ENCODE peak calls at places on chromosomes 13 and 19, in four cellular contexts. X is neuronal stem cell, A is left lung, W is PC-9. C is an unnamed sample. For H3K4me1, the result is how much of the 10 kb centered on the place peaks cover.

GRCh38 chr13:105918842-105919741 is 616.4 kb downstream of the EFNB2 start:
- DNase-seq in X (no peak), A (no peak), W (peak), C (no peak)

GRCh38 chr19:4914736-4915501 is 5.6 kb downstream of the UHRF1 start:
- DNase-seq in X (no peak), A (peak), W (peak), C (no peak)

GRCh38 chr19:8147579-8147978 is 1.8 kb downstream of the FBN3 start:
- DNase-seq in X (no peak), A (peak), W (no peak), C (no peak)

GRCh38 chr13:95652821-95653220 is 8.3 kb upstream of the DZIP1 start:
- DNase-seq in X (no peak), A (no peak), W (no peak), C (no peak)

GRCh38 chr19:10334340-10335148 is 1.2 kb upstream of the RAVER1 start:
- DNase-seq in X (peak), A (peak), W (peak), C (no peak)

GRCh38 chr13:47908200-47908902 is 92.7 kb downstream of the SUCLA2 start:
- DNase-seq in X (no peak), A (no peak), W (peak), C (no peak)

GRCh38 chr13:96025283-96025682 is 27.9 kb downstream of the UGGT2 start:
- DNase-seq in X (no peak), A (no peak), W (no peak), C (no peak)

GRCh38 chr13:48235100-48235813 is 2.3 kb downstream of the ITM2B start:
- DNase-seq in X (no peak), A (no peak), W (peak), C (no peak)

GRCh38 chr13:51453959-51454703 is 1.3 kb upstream of the INTS6 start:
- DNase-seq in X (peak), A (peak), W (peak), C (no peak)

GRCh38 chr13:24074687-24075086 is 85.8 kb upstream of the SPATA13 start:
- DNase-seq in X (no peak), A (no peak), W (no peak), C (no peak)

GRCh38 chr19:38711726-38712153 is 32.5 kb downstream of the CAPN12 start:
- DNase-seq in X (no peak), A (peak), W (no peak), C (no peak)

GRCh38 chr19:29615891-29616425 is 9.9 kb downstream of the POP4 start:
- DNase-seq in X (no peak), A (no peak), W (no peak), C (no peak)

GRCh38 chr13:48761256-48761655 is 107.5 kb downstream of the CYSLTR2 start:
- DNase-seq in X (no peak), A (no peak), W (no peak), C (no peak)

GRCh38 chr19:41530184-41530534 is 45.8 kb upstream of the CEACAM21 start:
- DNase-seq in X (no peak), A (no peak), W (no peak), C (no peak)

GRCh38 chr19:5934779-5935472 is 20.9 kb downstream of the CAPS start:
- DNase-seq in X (no peak), A (no peak), W (no peak), C (no peak)

GRCh38 chr13:22432690-22433089 is 748.1 kb upstream of the SGCG start:
- DNase-seq in X (no peak), A (no peak), W (no peak), C (no peak)

GRCh38 chr19:3154957-3155736 is 19.3 kb downstream of the GNA15 start:
- DNase-seq in X (no peak), A (peak), W (peak), C (no peak)

GRCh38 chr13:70173236-70173959 is 65.1 kb upstream of the KLHL1 start:
- DNase-seq in X (no peak), A (no peak), W (no peak), C (no peak)

GRCh38 chr13:113544896-113545295 is 39.7 kb upstream of the TFDP1 start:
- DNase-seq in X (no peak), A (peak), W (no peak), C (no peak)

GRCh38 chr13:25218011-25218410 is 45.9 kb upstream of the AMER2 start:
- DNase-seq in X (no peak), A (no peak), W (no peak), C (no peak)

GRCh38 chr13:68380041-68380973 is 1150.2 kb upstream of the PCDH9 start:
- DNase-seq in X (no peak), A (no peak), W (no peak), C (no peak)

GRCh38 chr13:38980628-38981078 is 10.0 kb downstream of the STOML3 start:
- DNase-seq in X (peak), A (no peak), W (no peak), C (no peak)

GRCh38 chr13:112055417-112056206 is 11.3 kb upstream of the SOX1 start:
- DNase-seq in X (no peak), A (no peak), W (no peak), C (no peak)

GRCh38 chr13:27450921-27451461 is 627 bp upstream of the MTIF3 start:
- DNase-seq in X (peak), A (peak), W (no peak), C (no peak)

GRCh38 chr19:36041831-36042230 is 9.2 kb upstream of the CLIP3 start:
- DNase-seq in X (no peak), A (no peak), W (peak), C (no peak)

GRCh38 chr13:39349391-39349790 is 253.6 kb downstream of the LHFPL6 start:
- DNase-seq in X (no peak), A (no peak), W (no peak), C (no peak)

GRCh38 chr19:16016226-16017137 is 59.8 kb upstream of the TPM4 start:
- DNase-seq in X (no peak), A (no peak), W (no peak), C (no peak)

GRCh38 chr13:23547000-23547590 is 23.1 kb upstream of the TNFRSF19 start:
- DNase-seq in X (no peak), A (no peak), W (no peak), C (no peak)

GRCh38 chr13:109533350-109533749 is 253.0 kb downstream of the IRS2 start:
- DNase-seq in X (no peak), A (no peak), W (no peak), C (no peak)

GRCh38 chr13:113981611-113982295 is 7.9 kb upstream of the C13orf46 start:
- DNase-seq in X (no peak), A (no peak), W (no peak), C (no peak)

GRCh38 chr19:57566396-57567256 is 7.0 kb upstream of the ZNF550 start:
- DNase-seq in X (no peak), A (no peak), W (no peak), C (no peak)

GRCh38 chr19:42389899-42390298 is at the start of gene CNFN:
- DNase-seq in X (no peak), A (no peak), W (no peak), C (no peak)

GRCh38 chr13:109836629-109837607 is 50.5 kb upstream of the IRS2 start:
- DNase-seq in X (no peak), A (peak), W (no peak), C (no peak)

GRCh38 chr13:111216166-111216960 is 101.3 kb downstream of the ARHGEF7 start:
- DNase-seq in X (peak), A (no peak), W (peak), C (no peak)

GRCh38 chr19:19445288-19445687 is 39.8 kb downstream of the GATAD2A start:
- DNase-seq in X (no peak), A (no peak), W (no peak), C (no peak)

GRCh38 chr19:5665781-5666513 is 14.4 kb downstream of the MICOS13 start:
- DNase-seq in X (no peak), A (no peak), W (no peak), C (no peak)

GRCh38 chr13:92312823-92313222 is 913.8 kb upstream of the GPC6 start:
- DNase-seq in X (no peak), A (no peak), W (no peak), C (no peak)

GRCh38 chr19:43362179-43362578 is 8.7 kb downstream of the CD177 start:
- DNase-seq in X (no peak), A (no peak), W (no peak), C (no peak)

DNA sequence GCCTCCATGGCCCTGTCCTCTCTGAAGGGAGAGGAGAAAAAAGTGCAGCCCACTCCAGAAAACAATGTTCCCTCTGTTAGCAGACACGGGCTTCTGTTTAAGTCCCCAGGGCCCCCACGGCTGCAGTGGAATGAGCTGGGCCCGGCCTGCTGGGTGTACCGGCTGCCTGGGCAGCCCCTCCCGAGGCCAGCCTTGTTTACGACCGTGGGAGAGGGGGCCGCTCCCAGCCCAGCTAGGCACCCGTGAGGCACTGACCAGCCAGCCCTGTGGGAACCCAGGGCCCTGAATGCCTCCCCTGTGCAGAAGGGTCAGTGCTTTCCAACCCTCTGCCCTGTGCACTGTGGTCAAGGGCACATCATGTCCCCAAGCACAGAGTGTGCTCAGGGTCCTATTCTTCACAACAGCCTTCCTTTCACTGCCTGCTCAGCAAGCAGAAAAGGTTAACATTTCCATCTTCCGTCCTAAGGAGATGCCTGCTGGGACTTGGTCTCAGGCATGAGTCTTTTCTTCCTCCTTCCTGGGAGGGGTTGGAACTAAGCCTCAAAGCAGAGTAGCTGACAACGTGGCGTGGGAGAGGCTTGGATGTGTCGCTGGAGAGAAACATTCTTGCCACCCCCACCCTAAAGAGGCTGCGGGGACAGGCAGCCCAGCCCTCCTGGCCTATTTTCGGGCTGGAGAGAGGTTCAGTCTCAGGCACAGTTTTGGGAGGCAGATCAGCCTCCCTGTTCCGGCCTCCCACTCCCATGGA is 90.1 kb downstream of the RGCC start:
- DNase-seq in X (no peak), A (no peak), W (no peak), C (no peak)
- H3K27ac ChIP-seq in X (no peak), A (no peak), W (no peak), C (no peak)

DNA sequence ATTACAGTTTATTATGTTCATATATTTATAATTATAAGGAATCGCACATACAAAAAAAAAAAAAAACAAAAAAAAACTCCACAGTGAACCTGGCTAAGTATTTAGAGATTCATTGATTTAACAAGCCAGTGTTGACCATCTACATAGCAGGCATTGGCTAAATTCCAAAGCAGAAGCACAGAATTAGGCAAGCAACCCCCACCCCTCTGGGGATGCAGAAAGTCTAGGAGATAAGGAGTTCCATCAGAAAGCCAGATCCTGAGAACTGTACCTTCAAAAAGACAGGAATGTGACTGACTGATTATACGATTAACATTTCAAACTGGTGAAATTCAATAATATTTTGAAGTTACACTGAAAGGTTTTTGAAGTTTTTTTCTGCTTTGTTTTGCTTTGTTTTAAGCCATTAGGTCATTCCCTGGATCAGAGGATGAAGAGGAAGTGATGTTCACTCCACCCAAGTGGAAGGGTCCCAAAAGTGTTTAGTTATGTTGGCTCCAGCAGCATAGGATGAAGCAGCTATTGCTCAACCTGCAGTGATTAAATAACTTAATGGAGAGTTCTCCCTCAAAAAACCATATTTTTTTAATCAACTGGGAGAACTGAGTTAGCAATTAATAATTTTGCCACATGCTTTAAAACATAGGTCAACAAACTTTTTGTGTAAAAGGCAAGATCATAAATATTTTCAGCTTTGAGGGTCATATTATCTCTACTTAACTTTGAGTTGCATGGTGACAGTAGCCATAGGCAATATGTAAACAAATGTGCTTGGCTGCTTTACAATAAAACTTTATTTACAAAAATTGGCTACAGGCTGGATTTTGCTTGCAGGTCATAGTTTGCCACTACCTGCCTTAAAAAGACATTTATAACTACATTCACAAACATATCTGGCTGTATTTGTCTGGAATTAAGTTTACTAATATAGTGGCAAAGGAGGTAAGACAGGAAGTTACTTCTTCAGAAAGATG is 49.6 kb downstream of the DOCK9 start:
- DNase-seq in X (no peak), A (no peak), W (no peak), C (no peak)
- H3K4me1 ChIP-seq in X (under half), A (under half), W (under half), C (under half)

GRCh38 chr19:290539-291521 is at the start of gene PLPP2:
- DNase-seq in X (no peak), A (no peak), W (peak), C (peak)
- H3K27ac ChIP-seq in X (no peak), A (no peak), W (peak), C (no peak)

DNA sequence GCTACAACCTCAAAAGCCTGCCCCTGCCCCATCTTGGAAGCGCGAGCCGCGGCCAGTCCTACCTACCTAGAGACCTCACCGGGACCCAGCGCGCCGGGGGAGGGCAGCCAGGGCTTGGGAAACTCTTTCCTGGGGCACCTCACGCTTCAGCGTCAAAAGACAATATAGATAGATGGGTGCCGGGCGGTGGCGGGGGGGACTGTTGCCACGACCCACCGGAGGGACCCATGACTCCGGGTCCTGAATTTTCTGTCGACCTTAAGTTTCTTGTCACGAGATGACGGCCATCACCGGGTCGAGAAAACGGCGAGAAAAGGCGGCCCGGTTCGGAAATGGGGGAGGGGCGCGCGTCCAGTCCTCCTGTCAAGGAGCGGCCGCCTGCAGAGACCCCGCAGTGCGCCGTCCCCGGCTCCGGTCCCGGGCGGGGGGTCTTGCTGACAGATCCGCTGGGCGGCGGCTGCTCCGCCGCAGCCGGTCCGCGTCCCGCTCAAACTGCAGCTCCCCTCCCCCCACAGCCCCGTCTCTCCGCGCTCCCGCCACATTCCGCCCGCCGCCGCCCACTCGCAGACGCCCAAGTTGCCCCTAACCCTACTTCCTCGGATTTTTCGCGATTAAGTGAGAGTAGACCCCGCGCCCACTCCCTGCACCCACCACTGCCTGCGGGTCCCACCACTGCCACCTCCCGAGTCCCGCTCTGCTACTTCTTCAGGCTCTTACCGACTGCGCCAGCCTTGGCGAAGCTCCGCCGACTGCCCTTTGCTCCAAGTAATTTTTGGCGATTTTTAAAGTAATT is 66.1 kb downstream of the KCNRG start:
- DNase-seq in X (no peak), A (peak), W (peak), C (no peak)
- H3K4me1 ChIP-seq in X (under half), A (under half), W (half or more), C (under half)

GRCh38 chr19:46727036-46727501 is 10.2 kb upstream of the PRKD2 start:
- DNase-seq in X (no peak), A (no peak), W (no peak), C (no peak)
- H3K27ac ChIP-seq in X (no peak), A (no peak), W (no peak), C (no peak)

GRCh38 chr19:39941151-39941550 is 6.7 kb upstream of the FCGBP start:
- DNase-seq in X (no peak), A (no peak), W (no peak), C (no peak)
- H3K4me1 ChIP-seq in X (under half), A (under half), W (under half), C (under half)

GRCh38 chr13:30377312-30377685 is 45.0 kb upstream of the UBE2L5 start:
- DNase-seq in X (no peak), A (no peak), W (no peak), C (no peak)
- H3K27ac ChIP-seq in X (no peak), A (no peak), W (no peak), C (no peak)

GRCh38 chr13:46630419-46631183 is 77.6 kb downstream of the LRCH1 start:
- DNase-seq in X (no peak), A (no peak), W (no peak), C (no peak)

GRCh38 chr13:46629811-46630413 is 76.9 kb downstream of the LRCH1 start:
- DNase-seq in X (no peak), A (no peak), W (no peak), C (no peak)

GRCh38 chr13:46627462-46627861 is 74.5 kb downstream of the LRCH1 start:
- DNase-seq in X (no peak), A (no peak), W (no peak), C (no peak)

GRCh38 chr13:46631184-46631542 is 78.2 kb downstream of the LRCH1 start:
- DNase-seq in X (no peak), A (no peak), W (no peak), C (no peak)

DNA sequence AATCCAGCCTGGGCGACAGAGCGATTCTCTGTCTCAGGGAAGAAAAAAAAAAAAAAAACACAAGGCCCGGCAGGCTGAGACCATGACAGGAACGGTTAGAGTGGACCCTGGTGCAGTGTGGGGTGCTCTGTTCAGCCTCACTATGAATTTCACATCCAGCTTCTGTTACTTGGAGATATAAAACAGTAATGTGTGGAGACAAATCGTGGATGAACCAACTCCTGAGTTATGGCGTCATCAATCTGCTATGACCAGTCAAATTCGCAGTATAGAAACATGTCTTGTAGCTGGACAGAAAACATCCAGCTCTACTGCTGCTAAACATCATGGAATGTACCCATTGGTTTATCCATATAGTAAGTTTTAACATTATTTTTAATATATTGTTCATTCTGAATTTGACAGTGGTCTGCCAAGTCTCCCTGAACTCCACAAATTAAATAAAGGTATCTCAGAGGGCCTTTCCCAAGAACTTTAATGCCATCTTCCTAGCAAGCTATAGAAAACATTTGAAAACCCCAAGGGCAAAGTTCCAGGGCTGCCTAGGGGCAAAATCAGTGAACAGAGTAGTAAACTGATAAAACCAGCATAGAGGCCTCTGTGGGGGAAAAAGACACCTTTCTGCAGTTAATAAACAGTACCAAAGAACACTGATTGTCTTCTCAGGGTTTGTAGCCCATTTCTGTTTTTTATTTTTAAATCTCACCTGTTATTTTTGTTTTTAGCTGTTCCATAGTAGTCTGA is 75.8 kb downstream of the LRCH1 start:
- DNase-seq in X (no peak), A (no peak), W (no peak), C (no peak)
- H3K4me1 ChIP-seq in X (under half), A (under half), W (under half), C (under half)

C was measured in iPS DF 6.9.